ENCODE peak calls at places on chromosomes 7 and 10, in nine cellular contexts. K, J, Y, F, N, D, C, Q and H are unnamed samples.

GRCh38 chr10:103554488-103555320 is 61.2 kb downstream of the NEURL1 start:
- DNase-seq in Q (no peak), J (peak), K (no peak), N (no peak), D (peak), C (peak), Y (peak), F (peak), H (peak)

GRCh38 chr7:31814187-31814586 is 127.2 kb downstream of the PPP1R17 start:
- DNase-seq in N (no peak), K (no peak), Q (no peak), C (no peak), F (no peak), D (no peak), Y (no peak), J (no peak), H (peak)

GRCh38 chr10:80188713-80189112 is 16.6 kb downstream of the ANXA11 start:
- DNase-seq in Y (no peak), Q (no peak), F (no peak), K (no peak), C (no peak), D (peak), J (no peak), N (no peak), H (no peak)

GRCh38 chr10:60524541-60524940 is 134.9 kb upstream of the ANK3 start:
- DNase-seq in F (no peak), N (peak), D (no peak), C (peak), J (no peak), K (no peak), Y (peak), Q (peak), H (no peak)

GRCh38 chr7:25951414-25952276 is 200.4 kb upstream of the NFE2L3 start:
- DNase-seq in C (no peak), F (no peak), N (no peak), J (no peak), K (no peak), Y (no peak), D (peak), Q (no peak), H (peak)

GRCh38 chr7:70072220-70072619 is 473.9 kb downstream of the AUTS2 start:
- DNase-seq in J (no peak), Y (peak), C (no peak), K (no peak), F (no peak), D (no peak), Q (peak), N (no peak), H (no peak)

GRCh38 chr10:122441961-122442360 is 12.5 kb upstream of the ARMS2 start:
- DNase-seq in K (no peak), Y (peak), Q (peak), C (peak), D (no peak), J (peak), N (no peak), F (no peak), H (no peak)

GRCh38 chr10:88270871-88271713 is 312.0 kb downstream of the RNLS start:
- DNase-seq in Y (peak), N (no peak), J (no peak), C (peak), Q (peak), K (no peak), D (no peak), F (no peak), H (no peak)

GRCh38 chr7:20542594-20542993 is 72.9 kb upstream of the ABCB5 start:
- DNase-seq in D (no peak), F (no peak), J (no peak), N (no peak), Y (peak), Q (no peak), C (peak), K (no peak), H (no peak)

GRCh38 chr7:115911466-115911865 is 119.1 kb downstream of the TFEC start:
- DNase-seq in N (no peak), Q (no peak), K (no peak), F (no peak), C (peak), J (no peak), Y (no peak), D (no peak), H (no peak)

GRCh38 chr7:69403169-69403568 is 195.1 kb upstream of the AUTS2 start:
- DNase-seq in Y (no peak), K (no peak), C (no peak), F (no peak), D (no peak), J (no peak), N (no peak), Q (no peak), H (peak)

GRCh38 chr10:21172774-21173432 is 275.8 kb upstream of the NEBL start:
- DNase-seq in J (peak), D (peak), Y (no peak), Q (no peak), K (no peak), F (no peak), C (peak), N (no peak), H (peak)

GRCh38 chr10:21170216-21170615 is 273.1 kb upstream of the NEBL start:
- DNase-seq in K (no peak), C (no peak), D (no peak), N (no peak), J (no peak), Y (no peak), Q (no peak), F (no peak), H (no peak)

GRCh38 chr10:21169271-21169670 is 272.2 kb upstream of the NEBL start:
- DNase-seq in K (no peak), D (no peak), Y (no peak), Q (no peak), F (no peak), C (no peak), N (no peak), J (no peak), H (peak)

GRCh38 chr10:21171936-21172773 is 275.0 kb upstream of the NEBL start:
- DNase-seq in C (peak), K (no peak), J (no peak), Q (no peak), Y (no peak), D (no peak), N (no peak), F (no peak), H (no peak)

GRCh38 chr10:21171197-21171935 is 274.3 kb upstream of the NEBL start:
- DNase-seq in D (no peak), Y (no peak), K (no peak), Q (no peak), J (no peak), C (no peak), F (no peak), N (no peak), H (peak)
- TF ChIP-seq CTCF in D (no peak), Y (peak), K (peak), Q (peak), J (peak), C (peak), F (peak), N (peak), H (peak)

DNA sequence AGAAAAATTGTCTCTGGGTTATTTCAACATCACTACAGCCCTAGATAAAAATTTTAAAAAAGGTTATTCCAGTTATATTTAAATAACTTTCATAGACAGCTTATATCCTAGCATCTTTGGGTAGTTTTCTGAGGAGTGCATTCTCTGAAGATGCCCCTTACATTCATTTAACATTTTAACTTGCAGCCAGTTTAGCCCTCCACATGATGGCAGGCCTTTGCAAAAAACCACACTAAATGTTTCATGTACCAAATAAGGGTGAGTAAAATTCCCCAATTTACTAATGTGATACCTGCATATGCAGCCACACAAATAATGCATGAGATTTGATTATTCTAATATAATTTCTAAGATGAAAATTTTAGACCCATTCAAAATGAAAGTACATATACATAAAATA is 108.4 kb upstream of the ZWINT start:
- DNase-seq in D (no peak), C (no peak), K (no peak), F (no peak), N (no peak), Y (no peak), Q (no peak), J (no peak), H (no peak)
- TF ChIP-seq CTCF in D (no peak), C (no peak), K (no peak), F (no peak), N (no peak), Y (no peak), Q (no peak), J (no peak), H (no peak)

DNA sequence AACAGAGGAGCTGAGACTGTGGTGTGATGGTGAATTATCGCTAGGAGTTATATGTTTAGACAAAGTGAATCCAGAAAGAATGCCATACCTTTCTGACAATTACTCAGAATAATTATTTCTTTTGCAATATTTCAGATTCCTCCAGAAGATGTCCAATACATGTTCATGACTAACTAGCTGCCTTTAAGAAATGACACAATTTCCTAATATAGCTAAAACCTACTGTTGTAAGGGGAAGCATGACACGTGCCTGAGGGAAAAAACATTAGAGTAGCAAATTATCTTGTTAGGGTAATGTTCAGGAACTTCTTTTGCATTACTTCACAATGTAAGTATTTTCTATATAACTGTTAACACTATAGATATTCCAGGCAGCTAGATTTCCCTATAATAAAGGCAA is 150.3 kb downstream of the COL28A1 start:
- DNase-seq in Q (no peak), F (no peak), D (no peak), Y (no peak), J (no peak), C (peak), K (no peak), N (no peak), H (no peak)
- TF ChIP-seq CTCF in Q (no peak), F (no peak), D (no peak), Y (no peak), J (no peak), C (no peak), K (no peak), N (no peak), H (no peak)

GRCh38 chr10:58963101-58963534 is 213.3 kb upstream of the PHYHIPL start:
- DNase-seq in D (no peak), N (no peak), J (no peak), C (peak), Q (no peak), K (no peak), Y (no peak), F (no peak), H (peak)
- TF ChIP-seq CTCF in D (no peak), N (peak), J (peak), C (peak), Q (no peak), K (peak), Y (no peak), F (peak), H (peak)

DNA sequence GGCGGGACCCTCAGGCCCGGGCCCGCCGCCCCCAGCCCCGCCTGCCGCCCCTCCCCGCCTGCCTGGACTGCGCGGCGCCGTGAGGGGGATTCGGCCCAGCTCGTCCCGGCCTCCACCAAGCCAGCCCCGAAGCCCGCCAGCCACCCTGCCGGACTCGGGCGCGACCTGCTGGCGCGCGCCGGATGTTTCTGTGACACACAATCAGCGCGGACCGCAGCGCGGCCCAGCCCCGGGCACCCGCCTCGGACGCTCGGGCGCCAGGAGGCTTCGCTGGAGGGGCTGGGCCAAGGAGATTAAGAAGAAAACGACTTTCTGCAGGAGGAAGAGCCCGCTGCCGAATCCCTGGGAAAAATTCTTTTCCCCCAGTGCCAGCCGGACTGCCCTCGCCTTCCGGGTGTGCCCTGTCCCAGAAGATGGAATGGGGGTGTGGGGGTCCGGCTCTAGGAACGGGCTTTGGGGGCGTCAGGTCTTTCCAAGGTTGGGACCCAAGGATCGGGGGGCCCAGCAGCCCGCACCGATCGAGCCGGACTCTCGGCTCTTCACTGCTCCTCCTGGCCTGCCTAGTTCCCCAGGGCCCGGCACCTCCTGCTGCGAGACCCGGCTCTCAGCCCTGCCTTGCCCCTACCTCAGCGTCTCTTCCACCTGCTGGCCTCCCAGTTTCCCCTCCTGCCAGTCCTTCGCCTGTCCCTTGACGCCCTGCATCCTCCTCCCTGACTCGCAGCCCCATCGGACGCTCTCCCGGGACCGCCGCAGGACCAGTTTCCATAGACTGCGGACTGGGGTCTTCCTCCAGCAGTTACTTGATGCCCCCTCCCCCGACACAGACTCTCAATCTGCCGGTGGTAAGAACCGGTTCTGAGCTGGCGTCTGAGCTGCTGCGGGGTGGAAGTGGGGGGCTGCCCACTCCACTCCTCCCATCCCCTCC is 82.7 kb downstream of the PAX2 start:
- DNase-seq in J (peak), D (peak), N (no peak), F (no peak), C (no peak), K (peak), Q (no peak), Y (no peak), H (peak)
- TF ChIP-seq CTCF in J (no peak), D (no peak), N (no peak), F (no peak), C (no peak), K (no peak), Q (no peak), Y (no peak), H (no peak)

DNA sequence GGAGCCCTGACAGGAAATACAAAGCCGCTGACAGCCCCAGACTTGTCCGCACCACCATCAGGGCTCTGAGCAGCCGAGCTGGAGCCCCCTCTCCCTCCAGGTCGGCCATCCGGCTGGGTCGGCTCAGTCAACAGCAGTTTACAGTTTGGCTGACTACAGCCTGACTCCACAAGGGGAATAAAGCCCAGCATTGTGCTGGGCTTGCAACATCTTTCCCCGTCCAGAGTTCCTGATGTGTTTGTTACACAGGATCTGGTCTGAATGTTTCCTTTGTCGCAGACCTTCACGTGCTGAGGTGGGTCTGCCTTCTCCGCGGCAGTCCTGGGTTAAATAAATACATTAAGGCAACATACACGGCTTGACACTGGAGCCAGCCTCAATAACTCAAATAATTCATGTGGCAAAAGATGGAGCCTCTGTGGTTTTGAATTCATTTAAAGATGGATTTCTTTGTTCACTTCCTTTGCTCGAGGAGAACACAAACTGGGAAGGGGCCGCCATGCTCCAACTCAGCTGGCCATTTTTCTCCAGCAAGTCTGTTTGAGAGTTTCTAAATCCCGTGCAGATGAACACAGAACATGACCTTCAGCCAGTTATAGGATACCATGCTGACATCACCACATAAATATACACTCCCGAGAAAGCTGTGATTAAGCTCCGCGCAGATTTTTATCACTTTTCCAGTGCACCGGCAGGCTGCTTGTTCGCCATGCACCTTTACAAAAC is 192.1 kb downstream of the WDR11 start:
- DNase-seq in C (no peak), F (no peak), D (no peak), Q (no peak), Y (no peak), J (no peak), N (no peak), K (no peak), H (no peak)
- TF ChIP-seq CTCF in C (no peak), F (no peak), D (no peak), Q (no peak), Y (no peak), J (no peak), N (no peak), K (no peak), H (no peak)

GRCh38 chr7:92409357-92409756 is 37.9 kb upstream of the GATAD1 start:
- DNase-seq in N (no peak), D (no peak), J (no peak), F (no peak), K (no peak), C (no peak), Y (no peak), Q (no peak), H (no peak)

GRCh38 chr7:92403760-92404074 is 43.6 kb upstream of the GATAD1 start:
- DNase-seq in F (no peak), Y (no peak), K (no peak), C (no peak), Q (no peak), N (no peak), J (no peak), D (no peak), H (no peak)

GRCh38 chr7:92400013-92400412 is 47.3 kb upstream of the GATAD1 start:
- DNase-seq in F (no peak), Q (no peak), N (no peak), Y (no peak), J (no peak), C (no peak), K (no peak), D (no peak), H (no peak)

GRCh38 chr7:92402920-92403759 is 44.1 kb upstream of the GATAD1 start:
- DNase-seq in Y (peak), N (no peak), J (no peak), C (peak), D (no peak), Q (no peak), K (no peak), F (no peak), H (no peak)

DNA sequence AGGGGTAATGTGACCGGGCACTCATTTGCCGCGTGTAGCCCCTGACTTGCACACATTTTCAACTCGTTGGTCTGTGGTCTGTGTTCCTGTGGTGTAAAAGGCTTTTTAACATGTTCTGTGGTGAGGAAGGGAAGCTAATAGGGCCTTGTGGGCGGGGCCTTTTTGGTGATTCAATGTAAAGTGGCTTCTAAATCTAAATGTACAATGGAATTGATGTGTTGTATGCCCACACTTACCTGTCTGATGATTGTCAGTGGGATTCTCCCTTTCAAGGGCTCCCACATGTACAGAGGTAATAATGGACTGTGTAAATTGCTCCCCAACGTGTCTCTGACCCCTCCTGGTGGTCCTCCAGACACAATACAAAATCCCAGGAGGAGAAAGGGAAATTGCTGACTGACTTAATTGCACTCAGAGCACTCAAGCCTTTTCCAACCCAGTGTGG is 43.1 kb upstream of the GATAD1 start:
- DNase-seq in D (no peak), N (no peak), J (no peak), K (no peak), Q (no peak), F (no peak), C (no peak), Y (no peak), H (no peak)
- TF ChIP-seq CTCF in D (no peak), N (peak), J (no peak), K (no peak), Q (no peak), F (no peak), C (no peak), Y (no peak), H (no peak)

GRCh38 chr10:3042589-3042988 is 24.8 kb upstream of the PFKP start:
- DNase-seq in J (no peak), D (no peak), F (no peak), Y (no peak), K (no peak), N (no peak), C (no peak), Q (no peak), H (no peak)

GRCh38 chr10:3045471-3046209 is 21.7 kb upstream of the PFKP start:
- DNase-seq in F (no peak), N (no peak), Q (peak), K (peak), C (peak), Y (peak), J (peak), D (peak), H (peak)

GRCh38 chr10:3046210-3046779 is 21.1 kb upstream of the PFKP start:
- DNase-seq in C (no peak), Q (no peak), D (no peak), N (no peak), J (no peak), K (no peak), F (no peak), Y (no peak), H (no peak)

GRCh38 chr10:3046941-3047621 is 20.3 kb upstream of the PFKP start:
- DNase-seq in Y (peak), F (no peak), J (no peak), C (no peak), D (no peak), N (no peak), Q (no peak), K (no peak), H (no peak)

DNA sequence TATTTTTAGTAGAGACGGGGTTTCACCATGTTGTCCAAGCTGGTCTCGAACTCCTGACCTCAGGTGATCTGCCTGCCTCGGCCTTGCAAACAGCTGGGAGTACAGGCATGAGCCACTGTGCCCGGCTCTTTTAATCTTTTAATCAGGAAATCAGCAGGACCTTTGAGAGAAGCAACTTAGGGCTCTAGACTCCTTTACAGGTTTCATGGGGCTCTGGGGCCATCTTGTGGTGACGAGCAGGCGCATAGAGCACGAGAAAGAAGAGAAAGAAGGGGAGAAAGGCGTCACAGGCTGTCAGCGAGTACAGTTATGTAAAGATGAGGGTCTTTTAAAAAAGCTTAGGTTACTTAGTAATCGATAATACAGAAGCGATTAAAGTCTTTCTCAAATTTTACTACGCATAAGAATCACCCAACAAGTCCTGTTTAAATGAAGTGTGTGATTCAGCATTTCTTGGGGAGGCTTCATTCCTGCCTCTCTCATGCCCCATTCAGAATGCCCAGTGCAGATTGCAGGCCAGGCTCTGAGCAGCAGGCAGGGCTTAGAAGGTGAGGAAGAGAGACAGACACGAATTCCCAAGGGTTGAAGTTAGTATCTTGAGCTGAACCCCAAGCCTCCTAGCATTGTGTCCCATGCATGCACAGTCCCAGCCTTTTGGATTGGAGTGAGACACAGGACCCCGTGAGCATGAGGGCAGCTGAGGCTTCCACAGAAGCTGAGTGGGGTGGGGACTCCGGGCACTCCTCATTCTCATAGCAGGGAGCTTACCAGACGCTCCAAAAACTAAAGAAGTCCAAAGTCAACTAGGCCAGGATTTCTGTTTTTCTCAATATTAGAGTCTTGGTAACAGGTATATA is 23.6 kb upstream of the PFKP start:
- DNase-seq in D (peak), F (no peak), N (peak), C (peak), J (peak), Y (peak), K (peak), Q (peak), H (peak)
- TF ChIP-seq CTCF in D (no peak), F (no peak), N (peak), C (peak), J (peak), Y (peak), K (peak), Q (peak), H (peak)

GRCh38 chr7:138729444-138729843 is 28.3 kb upstream of the SVOPL start:
- DNase-seq in C (no peak), N (no peak), F (no peak), J (no peak), Q (no peak), Y (no peak), D (no peak), K (no peak), H (no peak)
- TF ChIP-seq CTCF in C (no peak), N (no peak), F (no peak), J (no peak), Q (no peak), Y (no peak), D (no peak), K (no peak), H (no peak)